ENCODE peak calls at places on chromosomes 4 and X, in six cellular contexts. One of them, this sample, is unnamed.
A peak's percentile ranks its signal among the peaks of the same experiment; 100 is the strongest.

GRCh38 chrX:31931225-31931624 is 859.4 kb upstream of the FTHL17 start:
- DNase-seq in suprapubic skin: no peak
- DNase-seq in adrenal gland: no peak
- DNase-seq in cardiac muscle cell: peak; percentile 64
- DNase-seq in brain microvascular endothelial cell: peak; percentile 75
- DNase-seq in endodermal cell: no peak
- DNase-seq in this sample: no peak

GRCh38 chr4:186264660-186265059 is 1.3 kb upstream of the F11 start:
- DNase-seq in brain microvascular endothelial cell: no peak
- DNase-seq in endodermal cell: no peak
- DNase-seq in adrenal gland: no peak
- DNase-seq in suprapubic skin: no peak
- DNase-seq in cardiac muscle cell: no peak
- DNase-seq in this sample: no peak

GRCh38 chr4:80307183-80307735 is 28.3 kb upstream of the CFAP299 start:
- DNase-seq in endodermal cell: no peak
- DNase-seq in adrenal gland: no peak
- DNase-seq in suprapubic skin: no peak
- DNase-seq in brain microvascular endothelial cell: peak; percentile 41
- DNase-seq in cardiac muscle cell: peak; percentile 18
- DNase-seq in this sample: no peak

GRCh38 chr4:183812567-183812966 is 92.5 kb upstream of the STOX2 start:
- DNase-seq in suprapubic skin: no peak
- DNase-seq in brain microvascular endothelial cell: no peak
- DNase-seq in endodermal cell: no peak
- DNase-seq in adrenal gland: no peak
- DNase-seq in cardiac muscle cell: no peak
- DNase-seq in this sample: no peak

GRCh38 chr4:60913026-60913425 is 287.1 kb upstream of the ADGRL3 start:
- DNase-seq in suprapubic skin: no peak
- DNase-seq in endodermal cell: no peak
- DNase-seq in brain microvascular endothelial cell: no peak
- DNase-seq in adrenal gland: no peak
- DNase-seq in cardiac muscle cell: no peak
- DNase-seq in this sample: no peak

GRCh38 chrX:12946406-12946805 is 28.5 kb upstream of the TMSB4X start:
- DNase-seq in adrenal gland: no peak
- DNase-seq in brain microvascular endothelial cell: no peak
- DNase-seq in cardiac muscle cell: no peak
- DNase-seq in endodermal cell: peak; percentile 53
- DNase-seq in suprapubic skin: no peak
- DNase-seq in this sample: no peak

GRCh38 chr4:2411786-2412510 is 6.5 kb downstream of the ZFYVE28 start:
- DNase-seq in brain microvascular endothelial cell: no peak
- DNase-seq in endodermal cell: peak; percentile 44
- DNase-seq in cardiac muscle cell: no peak
- DNase-seq in adrenal gland: no peak
- DNase-seq in suprapubic skin: no peak
- DNase-seq in this sample: no peak

GRCh38 chr4:77650787-77651186 is 45.2 kb downstream of the CXCL13 start:
- DNase-seq in cardiac muscle cell: no peak
- DNase-seq in brain microvascular endothelial cell: no peak
- DNase-seq in suprapubic skin: no peak
- DNase-seq in adrenal gland: no peak
- DNase-seq in endodermal cell: no peak
- DNase-seq in this sample: no peak

GRCh38 chrX:48465336-48465933 is 4.6 kb downstream of the SLC38A5 start:
- DNase-seq in suprapubic skin: no peak
- DNase-seq in brain microvascular endothelial cell: peak; percentile 89
- DNase-seq in cardiac muscle cell: peak; percentile 73
- DNase-seq in adrenal gland: no peak
- DNase-seq in endodermal cell: no peak
- DNase-seq in this sample: no peak

GRCh38 chrX:74422576-74423288 is 1.4 kb downstream of the SLC16A2 start:
- DNase-seq in brain microvascular endothelial cell: peak; percentile 19
- DNase-seq in adrenal gland: peak; percentile 72
- DNase-seq in endodermal cell: peak; percentile 87
- DNase-seq in suprapubic skin: peak; percentile 73
- DNase-seq in cardiac muscle cell: peak; percentile 78
- DNase-seq in this sample: peak; percentile 39

GRCh38 chr4:110119347-110119746 is 79.1 kb downstream of the ELOVL6 start:
- DNase-seq in adrenal gland: no peak
- DNase-seq in endodermal cell: no peak
- DNase-seq in suprapubic skin: no peak
- DNase-seq in brain microvascular endothelial cell: no peak
- DNase-seq in cardiac muscle cell: peak; percentile 50
- DNase-seq in this sample: no peak

GRCh38 chr4:185127021-185127925 is 15.8 kb upstream of the SLC25A4 start:
- DNase-seq in endodermal cell: peak; percentile 84
- DNase-seq in brain microvascular endothelial cell: no peak
- DNase-seq in suprapubic skin: no peak
- DNase-seq in adrenal gland: peak; percentile 34
- DNase-seq in cardiac muscle cell: peak; percentile 45
- DNase-seq in this sample: no peak

GRCh38 chr4:86036729-86037128 is 323.1 kb downstream of the MAPK10 start:
- DNase-seq in adrenal gland: no peak
- DNase-seq in cardiac muscle cell: peak; percentile 42
- DNase-seq in brain microvascular endothelial cell: peak; percentile 50
- DNase-seq in suprapubic skin: no peak
- DNase-seq in endodermal cell: no peak
- DNase-seq in this sample: no peak

GRCh38 chr4:110567266-110567665 is 55.6 kb downstream of the PITX2 start:
- DNase-seq in brain microvascular endothelial cell: no peak
- DNase-seq in endodermal cell: no peak
- DNase-seq in suprapubic skin: no peak
- DNase-seq in cardiac muscle cell: no peak
- DNase-seq in adrenal gland: no peak
- DNase-seq in this sample: no peak

GRCh38 chr4:72505314-72505744 is 63.7 kb downstream of the ADAMTS3 start:
- DNase-seq in endodermal cell: peak; percentile 77
- DNase-seq in cardiac muscle cell: peak; percentile 82
- DNase-seq in adrenal gland: peak; percentile 52
- DNase-seq in brain microvascular endothelial cell: peak; percentile 30
- DNase-seq in suprapubic skin: peak; percentile 44
- DNase-seq in this sample: no peak

GRCh38 chrX:18892881-18893280 is 91.0 kb downstream of the PHKA2 start:
- DNase-seq in adrenal gland: no peak
- DNase-seq in brain microvascular endothelial cell: no peak
- DNase-seq in endodermal cell: no peak
- DNase-seq in suprapubic skin: no peak
- DNase-seq in cardiac muscle cell: no peak
- DNase-seq in this sample: no peak

GRCh38 chr4:107755841-107756356 is 35.9 kb upstream of the PAPSS1 start:
- DNase-seq in adrenal gland: no peak
- DNase-seq in cardiac muscle cell: peak; percentile 78
- DNase-seq in endodermal cell: no peak
- DNase-seq in brain microvascular endothelial cell: no peak
- DNase-seq in suprapubic skin: no peak
- DNase-seq in this sample: no peak

GRCh38 chrX:3037218-3037617 is 4.1 kb upstream of the ARSF start:
- DNase-seq in endodermal cell: peak; percentile 18
- DNase-seq in cardiac muscle cell: no peak
- DNase-seq in brain microvascular endothelial cell: no peak
- DNase-seq in adrenal gland: no peak
- DNase-seq in suprapubic skin: no peak
- DNase-seq in this sample: no peak

GRCh38 chrX:124478046-124478445 is 131.7 kb downstream of the SH2D1A start:
- DNase-seq in adrenal gland: no peak
- DNase-seq in endodermal cell: no peak
- DNase-seq in brain microvascular endothelial cell: no peak
- DNase-seq in suprapubic skin: no peak
- DNase-seq in cardiac muscle cell: no peak
- DNase-seq in this sample: no peak

GRCh38 chr4:19293080-19293479 is 958.6 kb upstream of the SLIT2 start:
- DNase-seq in cardiac muscle cell: no peak
- DNase-seq in endodermal cell: no peak
- DNase-seq in adrenal gland: no peak
- DNase-seq in suprapubic skin: no peak
- DNase-seq in brain microvascular endothelial cell: no peak
- DNase-seq in this sample: no peak

GRCh38 chr4:76998251-76998901 is 48.8 kb downstream of the SEPTIN11 start:
- DNase-seq in endodermal cell: no peak
- DNase-seq in suprapubic skin: no peak
- DNase-seq in brain microvascular endothelial cell: peak; percentile 54
- DNase-seq in cardiac muscle cell: peak; percentile 70
- DNase-seq in adrenal gland: no peak
- DNase-seq in this sample: no peak

GRCh38 chrX:138871739-138872138 is 160.2 kb upstream of the FGF13 start:
- DNase-seq in cardiac muscle cell: no peak
- DNase-seq in endodermal cell: no peak
- DNase-seq in adrenal gland: no peak
- DNase-seq in brain microvascular endothelial cell: no peak
- DNase-seq in suprapubic skin: no peak
- DNase-seq in this sample: no peak

GRCh38 chrX:52034211-52034610 is 34.8 kb downstream of the MAGED4B start:
- DNase-seq in suprapubic skin: no peak
- DNase-seq in adrenal gland: no peak
- DNase-seq in endodermal cell: no peak
- DNase-seq in cardiac muscle cell: no peak
- DNase-seq in brain microvascular endothelial cell: no peak
- DNase-seq in this sample: no peak

GRCh38 chr4:85050736-85051135 is 84.2 kb upstream of the WDFY3 start:
- DNase-seq in cardiac muscle cell: no peak
- DNase-seq in suprapubic skin: no peak
- DNase-seq in endodermal cell: no peak
- DNase-seq in brain microvascular endothelial cell: no peak
- DNase-seq in adrenal gland: no peak
- DNase-seq in this sample: no peak

GRCh38 chr4:127772769-127773671 is 9.1 kb upstream of the HSPA4L start:
- DNase-seq in brain microvascular endothelial cell: no peak
- DNase-seq in adrenal gland: no peak
- DNase-seq in cardiac muscle cell: no peak
- DNase-seq in endodermal cell: no peak
- DNase-seq in suprapubic skin: no peak
- DNase-seq in this sample: no peak

DNA sequence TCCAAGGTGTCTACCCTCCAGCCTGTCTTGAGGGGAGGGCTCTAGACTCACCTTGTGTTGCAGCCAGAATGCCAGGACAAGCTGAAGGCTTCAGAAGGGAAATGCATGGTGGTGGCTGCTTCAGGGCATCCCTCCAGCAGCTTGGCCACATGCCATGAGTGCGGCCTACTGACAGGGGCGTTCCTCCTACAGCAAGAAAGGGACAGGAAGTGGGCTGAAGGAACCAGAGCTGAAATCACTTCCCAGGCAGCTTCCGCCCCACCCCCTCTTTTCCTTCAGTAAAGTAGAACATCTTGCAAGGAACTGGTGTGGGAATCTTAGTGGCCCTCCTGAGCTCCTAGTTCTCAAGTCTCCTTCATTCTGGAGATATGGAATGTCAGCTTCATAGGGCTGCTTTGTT is 167.5 kb upstream of the DGKK start:
- DNase-seq in cardiac muscle cell: peak; percentile 52
- DNase-seq in endodermal cell: no peak
- DNase-seq in brain microvascular endothelial cell: no peak
- DNase-seq in suprapubic skin: no peak
- DNase-seq in adrenal gland: peak; percentile 32
- DNase-seq in this sample: no peak
- H3K4me3 ChIP-seq in cardiac muscle cell: no peak overlapping the region
- H3K4me3 ChIP-seq in endodermal cell: no peak overlapping the region
- H3K4me3 ChIP-seq in brain microvascular endothelial cell: no peak overlapping the region
- H3K4me3 ChIP-seq in suprapubic skin: no peak overlapping the region
- H3K4me3 ChIP-seq in adrenal gland: no peak overlapping the region
- H3K4me3 ChIP-seq in this sample: no peak overlapping the region

DNA sequence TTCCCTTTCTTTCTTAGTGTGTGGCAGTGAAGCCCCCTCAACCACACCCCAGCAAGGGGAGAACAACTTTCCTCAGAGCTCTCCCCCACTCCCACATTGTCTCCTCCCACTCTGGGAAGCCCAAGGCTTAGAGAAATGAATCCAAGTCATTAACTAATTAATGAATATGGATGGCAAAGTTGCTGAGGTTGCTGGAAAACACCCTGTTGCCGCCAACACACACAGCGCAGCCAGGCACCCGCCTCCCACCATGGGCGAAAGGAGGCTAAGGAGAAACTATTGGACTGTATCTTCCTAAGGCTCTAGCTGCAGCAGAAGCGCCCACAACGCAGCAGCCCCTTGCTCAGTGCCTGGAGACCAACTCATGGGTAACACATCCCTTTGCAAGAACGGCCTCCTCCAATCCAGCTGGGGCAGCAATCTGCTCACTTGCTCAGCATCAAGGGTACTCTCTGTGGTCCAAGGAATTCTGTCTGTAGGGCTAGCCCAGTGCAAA is 34.2 kb downstream of the TSC22D3 start:
- DNase-seq in suprapubic skin: peak; percentile 74
- DNase-seq in cardiac muscle cell: no peak
- DNase-seq in brain microvascular endothelial cell: no peak
- DNase-seq in adrenal gland: no peak
- DNase-seq in endodermal cell: no peak
- DNase-seq in this sample: no peak
- H3K4me3 ChIP-seq in suprapubic skin: peak overlapping the region; percentile 9
- H3K4me3 ChIP-seq in cardiac muscle cell: no peak overlapping the region
- H3K4me3 ChIP-seq in brain microvascular endothelial cell: no peak overlapping the region
- H3K4me3 ChIP-seq in adrenal gland: no peak overlapping the region
- H3K4me3 ChIP-seq in endodermal cell: no peak overlapping the region
- H3K4me3 ChIP-seq in this sample: no peak overlapping the region

GRCh38 chr4:138857399-138857798 is 158.2 kb upstream of the NOCT start:
- DNase-seq in brain microvascular endothelial cell: no peak
- DNase-seq in endodermal cell: no peak
- DNase-seq in cardiac muscle cell: no peak
- DNase-seq in suprapubic skin: no peak
- DNase-seq in adrenal gland: no peak
- DNase-seq in this sample: no peak

DNA sequence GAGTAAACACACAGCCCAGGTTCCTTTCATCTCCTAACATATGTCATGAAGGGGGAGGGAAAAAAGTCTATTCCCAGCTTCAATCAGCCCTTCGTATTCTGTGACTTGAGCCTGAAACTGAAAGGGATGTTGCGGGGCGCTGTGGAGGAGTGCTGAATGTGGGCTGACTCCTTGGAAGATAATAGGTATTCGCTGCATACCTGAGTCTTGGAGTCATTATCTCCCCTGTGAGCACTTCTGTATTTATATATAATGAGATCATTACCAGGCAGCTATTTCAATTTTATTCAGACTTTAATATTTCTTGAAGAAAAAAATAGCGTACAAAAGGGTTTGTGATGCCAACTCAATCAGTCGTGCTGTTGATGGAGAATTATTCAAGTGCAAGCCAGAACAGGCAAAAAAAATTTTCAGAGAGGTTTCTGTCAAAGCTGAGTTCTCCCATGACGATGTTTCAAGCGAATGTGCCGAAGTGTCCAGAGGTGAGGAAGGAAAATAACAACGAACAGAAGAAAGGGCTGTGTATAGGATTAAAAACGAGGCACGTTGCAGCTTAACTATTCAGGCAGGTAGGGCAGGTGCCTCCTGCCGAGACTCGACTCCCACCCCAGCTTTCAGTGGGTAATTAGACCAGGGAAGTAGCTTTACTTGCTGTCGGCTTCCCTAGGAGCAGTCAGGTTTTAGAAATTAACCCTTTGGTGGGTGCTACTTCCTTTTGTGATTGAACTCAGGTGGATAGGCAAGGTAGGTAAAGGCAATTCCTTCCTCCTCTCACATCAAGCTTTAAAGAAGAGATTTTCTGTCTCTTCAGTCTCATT is 163.7 kb upstream of the NOCT start:
- DNase-seq in endodermal cell: peak; percentile 77
- DNase-seq in brain microvascular endothelial cell: no peak
- DNase-seq in cardiac muscle cell: no peak
- DNase-seq in suprapubic skin: no peak
- DNase-seq in adrenal gland: no peak
- DNase-seq in this sample: no peak
- H3K4me3 ChIP-seq in endodermal cell: peak overlapping the region; percentile 63
- H3K4me3 ChIP-seq in brain microvascular endothelial cell: no peak overlapping the region
- H3K4me3 ChIP-seq in cardiac muscle cell: no peak overlapping the region
- H3K4me3 ChIP-seq in suprapubic skin: no peak overlapping the region
- H3K4me3 ChIP-seq in adrenal gland: no peak overlapping the region
- H3K4me3 ChIP-seq in this sample: no peak overlapping the region

GRCh38 chr4:81436096-81436495 is 35.6 kb downstream of the RASGEF1B start:
- DNase-seq in adrenal gland: no peak
- DNase-seq in endodermal cell: no peak
- DNase-seq in cardiac muscle cell: no peak
- DNase-seq in brain microvascular endothelial cell: no peak
- DNase-seq in suprapubic skin: no peak
- DNase-seq in this sample: no peak
- H3K4me3 ChIP-seq in adrenal gland: no peak overlapping the region
- H3K4me3 ChIP-seq in endodermal cell: no peak overlapping the region
- H3K4me3 ChIP-seq in cardiac muscle cell: no peak overlapping the region
- H3K4me3 ChIP-seq in brain microvascular endothelial cell: no peak overlapping the region
- H3K4me3 ChIP-seq in suprapubic skin: no peak overlapping the region
- H3K4me3 ChIP-seq in this sample: no peak overlapping the region

This sample was measured in lung.